ENCODE peak calls at places on chromosome 5, in ten cellular contexts. One of them, this sample, is unnamed.

GRCh38 chr5:93953442-93953841 is 212.0 kb upstream of the POU5F2 start:
- DNase-seq in fibroblast of mammary gland: no peak
- DNase-seq in AG04449: no peak
- DNase-seq in GM12865: no peak
- DNase-seq in aorta: no peak
- DNase-seq in mammary epithelial cell: no peak
- DNase-seq in IMR-90: no peak
- DNase-seq in upper lobe of right lung: no peak
- DNase-seq in cardiac fibroblast: no peak
- DNase-seq in body of pancreas: no peak
- DNase-seq in this sample: no peak

GRCh38 chr5:6731465-6732237 is 18.4 kb downstream of the TENT4A start:
- DNase-seq in fibroblast of mammary gland: peak
- DNase-seq in AG04449: no peak
- DNase-seq in GM12865: no peak
- DNase-seq in aorta: no peak
- DNase-seq in mammary epithelial cell: no peak
- DNase-seq in IMR-90: peak
- DNase-seq in upper lobe of right lung: peak
- DNase-seq in cardiac fibroblast: peak
- DNase-seq in body of pancreas: no peak
- DNase-seq in this sample: no peak

GRCh38 chr5:131384616-131385214 is 120.9 kb downstream of the CDC42SE2 start:
- DNase-seq in fibroblast of mammary gland: peak
- DNase-seq in AG04449: no peak
- DNase-seq in GM12865: no peak
- DNase-seq in aorta: no peak
- DNase-seq in mammary epithelial cell: peak
- DNase-seq in IMR-90: no peak
- DNase-seq in upper lobe of right lung: no peak
- DNase-seq in cardiac fibroblast: peak
- DNase-seq in body of pancreas: no peak
- DNase-seq in this sample: no peak

GRCh38 chr5:138701678-138702077 is 51.5 kb upstream of the CTNNA1 start:
- DNase-seq in fibroblast of mammary gland: peak
- DNase-seq in AG04449: no peak
- DNase-seq in GM12865: no peak
- DNase-seq in aorta: no peak
- DNase-seq in mammary epithelial cell: no peak
- DNase-seq in IMR-90: no peak
- DNase-seq in upper lobe of right lung: no peak
- DNase-seq in cardiac fibroblast: no peak
- DNase-seq in body of pancreas: no peak
- DNase-seq in this sample: no peak

GRCh38 chr5:144913661-144914060 is 743.0 kb downstream of the KCTD16 start:
- DNase-seq in fibroblast of mammary gland: no peak
- DNase-seq in AG04449: no peak
- DNase-seq in GM12865: no peak
- DNase-seq in aorta: no peak
- DNase-seq in mammary epithelial cell: no peak
- DNase-seq in IMR-90: no peak
- DNase-seq in upper lobe of right lung: no peak
- DNase-seq in cardiac fibroblast: no peak
- DNase-seq in body of pancreas: no peak
- DNase-seq in this sample: no peak

GRCh38 chr5:174402224-174402812 is 322.1 kb upstream of the MSX2 start:
- DNase-seq in fibroblast of mammary gland: no peak
- DNase-seq in AG04449: no peak
- DNase-seq in GM12865: no peak
- DNase-seq in aorta: no peak
- DNase-seq in mammary epithelial cell: no peak
- DNase-seq in IMR-90: no peak
- DNase-seq in upper lobe of right lung: no peak
- DNase-seq in cardiac fibroblast: no peak
- DNase-seq in body of pancreas: no peak
- DNase-seq in this sample: no peak

GRCh38 chr5:74865293-74865798 is 841 bp downstream of the FAM169A start:
- DNase-seq in fibroblast of mammary gland: no peak
- DNase-seq in AG04449: no peak
- DNase-seq in GM12865: no peak
- DNase-seq in aorta: no peak
- DNase-seq in mammary epithelial cell: no peak
- DNase-seq in IMR-90: no peak
- DNase-seq in upper lobe of right lung: no peak
- DNase-seq in cardiac fibroblast: no peak
- DNase-seq in body of pancreas: no peak
- DNase-seq in this sample: no peak

GRCh38 chr5:132815454-132815853 is 2.4 kb downstream of the SOWAHA start:
- DNase-seq in fibroblast of mammary gland: peak
- DNase-seq in AG04449: no peak
- DNase-seq in GM12865: no peak
- DNase-seq in aorta: no peak
- DNase-seq in mammary epithelial cell: no peak
- DNase-seq in IMR-90: peak
- DNase-seq in upper lobe of right lung: no peak
- DNase-seq in cardiac fibroblast: peak
- DNase-seq in body of pancreas: no peak
- DNase-seq in this sample: peak

GRCh38 chr5:5139358-5140050 is 626 bp upstream of the ADAMTS16 start:
- DNase-seq in fibroblast of mammary gland: no peak
- DNase-seq in AG04449: no peak
- DNase-seq in GM12865: no peak
- DNase-seq in aorta: no peak
- DNase-seq in mammary epithelial cell: no peak
- DNase-seq in IMR-90: no peak
- DNase-seq in upper lobe of right lung: no peak
- DNase-seq in cardiac fibroblast: no peak
- DNase-seq in body of pancreas: peak
- DNase-seq in this sample: no peak
- H3K4me3 ChIP-seq in fibroblast of mammary gland: no peak
- H3K4me3 ChIP-seq in AG04449: peak
- H3K4me3 ChIP-seq in GM12865: no peak
- H3K4me3 ChIP-seq in aorta: no peak
- H3K4me3 ChIP-seq in mammary epithelial cell: no peak
- H3K4me3 ChIP-seq in IMR-90: no peak
- H3K4me3 ChIP-seq in upper lobe of right lung: no peak
- H3K4me3 ChIP-seq in cardiac fibroblast: no peak
- H3K4me3 ChIP-seq in body of pancreas: no peak
- H3K4me3 ChIP-seq in this sample: peak

DNA sequence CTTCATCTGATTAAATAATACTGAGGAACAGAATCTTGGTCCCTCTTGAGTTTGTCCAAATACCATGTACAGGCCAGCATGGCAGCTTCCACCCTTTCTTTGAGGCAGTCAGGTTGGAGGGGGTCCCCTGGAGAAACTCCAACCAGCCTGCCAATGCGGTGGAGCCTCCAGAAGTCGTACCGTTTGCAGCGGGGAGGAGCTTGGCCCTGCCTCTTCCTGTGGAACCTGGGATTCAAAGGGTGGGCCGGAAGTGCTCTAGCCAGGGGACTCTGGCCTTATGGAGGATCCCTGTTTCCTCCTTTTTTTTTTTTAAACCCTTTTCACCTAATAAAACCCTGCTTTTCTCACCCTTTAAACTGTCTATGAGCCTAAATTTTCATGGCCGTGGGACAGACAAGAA is 216.3 kb upstream of the ZNF608 start:
- DNase-seq in fibroblast of mammary gland: no peak
- DNase-seq in AG04449: no peak
- DNase-seq in GM12865: no peak
- DNase-seq in aorta: no peak
- DNase-seq in mammary epithelial cell: no peak
- DNase-seq in IMR-90: no peak
- DNase-seq in upper lobe of right lung: no peak
- DNase-seq in cardiac fibroblast: no peak
- DNase-seq in body of pancreas: no peak
- DNase-seq in this sample: no peak
- H3K4me3 ChIP-seq in fibroblast of mammary gland: no peak
- H3K4me3 ChIP-seq in AG04449: no peak
- H3K4me3 ChIP-seq in GM12865: no peak
- H3K4me3 ChIP-seq in aorta: no peak
- H3K4me3 ChIP-seq in mammary epithelial cell: no peak
- H3K4me3 ChIP-seq in IMR-90: no peak
- H3K4me3 ChIP-seq in upper lobe of right lung: no peak
- H3K4me3 ChIP-seq in cardiac fibroblast: no peak
- H3K4me3 ChIP-seq in body of pancreas: no peak
- H3K4me3 ChIP-seq in this sample: no peak

GRCh38 chr5:150641826-150642566 is 1.5 kb downstream of the SYNPO start:
- DNase-seq in fibroblast of mammary gland: no peak
- DNase-seq in AG04449: no peak
- DNase-seq in GM12865: no peak
- DNase-seq in aorta: peak
- DNase-seq in mammary epithelial cell: no peak
- DNase-seq in IMR-90: no peak
- DNase-seq in upper lobe of right lung: no peak
- DNase-seq in cardiac fibroblast: no peak
- DNase-seq in body of pancreas: no peak
- DNase-seq in this sample: no peak
- H3K4me3 ChIP-seq in fibroblast of mammary gland: peak
- H3K4me3 ChIP-seq in AG04449: peak
- H3K4me3 ChIP-seq in GM12865: no peak
- H3K4me3 ChIP-seq in aorta: no peak
- H3K4me3 ChIP-seq in mammary epithelial cell: no peak
- H3K4me3 ChIP-seq in IMR-90: peak
- H3K4me3 ChIP-seq in upper lobe of right lung: peak
- H3K4me3 ChIP-seq in cardiac fibroblast: peak
- H3K4me3 ChIP-seq in body of pancreas: no peak
- H3K4me3 ChIP-seq in this sample: peak

GRCh38 chr5:126354012-126354856 is 69.0 kb upstream of the GRAMD2B start:
- DNase-seq in fibroblast of mammary gland: peak
- DNase-seq in AG04449: peak
- DNase-seq in GM12865: peak
- DNase-seq in aorta: no peak
- DNase-seq in mammary epithelial cell: peak
- DNase-seq in IMR-90: peak
- DNase-seq in upper lobe of right lung: no peak
- DNase-seq in cardiac fibroblast: peak
- DNase-seq in body of pancreas: no peak
- DNase-seq in this sample: peak
- H3K4me3 ChIP-seq in fibroblast of mammary gland: peak
- H3K4me3 ChIP-seq in AG04449: peak
- H3K4me3 ChIP-seq in GM12865: no peak
- H3K4me3 ChIP-seq in aorta: no peak
- H3K4me3 ChIP-seq in mammary epithelial cell: peak
- H3K4me3 ChIP-seq in IMR-90: peak
- H3K4me3 ChIP-seq in upper lobe of right lung: peak
- H3K4me3 ChIP-seq in cardiac fibroblast: no peak
- H3K4me3 ChIP-seq in body of pancreas: no peak
- H3K4me3 ChIP-seq in this sample: peak

DNA sequence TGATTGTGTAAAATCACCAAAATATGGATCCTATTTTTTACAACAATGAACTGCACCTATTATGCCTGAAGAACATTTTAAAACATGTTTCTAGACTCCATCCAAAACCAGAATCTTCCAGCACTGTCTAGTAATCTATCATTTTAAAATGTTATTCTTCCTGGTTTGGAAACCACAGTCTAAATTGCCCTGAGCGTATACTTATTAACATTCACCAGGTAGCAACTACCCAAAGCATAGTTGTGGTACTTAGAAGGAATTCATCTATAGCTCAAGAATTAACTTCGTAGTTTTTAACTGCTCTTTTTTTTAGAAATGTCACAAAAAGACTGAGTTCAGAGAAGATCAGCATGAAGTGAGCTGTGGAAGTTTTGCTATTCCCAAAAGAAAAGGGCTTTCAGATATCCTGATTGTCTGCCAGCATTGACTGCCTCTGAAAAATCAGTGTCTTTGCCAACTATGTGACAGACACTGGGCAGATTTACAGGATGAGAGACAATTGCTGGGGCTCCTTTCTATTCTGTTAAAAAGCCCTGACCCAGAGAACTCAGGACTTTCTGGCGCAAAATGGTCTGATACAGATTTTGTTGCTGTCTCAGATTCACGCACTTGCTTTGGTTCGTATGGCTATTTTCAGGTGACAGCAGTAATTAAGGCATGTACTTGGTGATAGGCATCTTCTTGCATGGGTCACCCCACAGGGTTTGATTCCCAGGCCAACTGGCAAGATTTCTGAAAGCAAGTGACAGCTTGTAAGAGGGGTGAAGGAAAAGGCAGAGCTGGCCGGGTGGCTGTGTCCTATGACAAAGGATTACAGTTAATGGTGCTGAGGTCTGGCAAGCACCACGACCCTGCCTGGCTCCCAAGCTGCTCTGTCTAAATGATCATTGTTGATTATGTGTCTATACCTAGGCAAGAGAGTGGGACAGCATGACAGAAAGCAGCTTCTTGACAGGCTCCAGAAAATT is 152.5 kb upstream of the RAI14 start:
- DNase-seq in fibroblast of mammary gland: no peak
- DNase-seq in AG04449: no peak
- DNase-seq in GM12865: no peak
- DNase-seq in aorta: no peak
- DNase-seq in mammary epithelial cell: no peak
- DNase-seq in IMR-90: no peak
- DNase-seq in upper lobe of right lung: no peak
- DNase-seq in cardiac fibroblast: no peak
- DNase-seq in body of pancreas: no peak
- DNase-seq in this sample: no peak
- H3K4me3 ChIP-seq in fibroblast of mammary gland: no peak
- H3K4me3 ChIP-seq in AG04449: no peak
- H3K4me3 ChIP-seq in GM12865: no peak
- H3K4me3 ChIP-seq in aorta: no peak
- H3K4me3 ChIP-seq in mammary epithelial cell: no peak
- H3K4me3 ChIP-seq in IMR-90: no peak
- H3K4me3 ChIP-seq in upper lobe of right lung: no peak
- H3K4me3 ChIP-seq in cardiac fibroblast: no peak
- H3K4me3 ChIP-seq in body of pancreas: no peak
- H3K4me3 ChIP-seq in this sample: no peak

GRCh38 chr5:122997294-122997693 is 39.2 kb downstream of the PPIC start:
- DNase-seq in fibroblast of mammary gland: no peak
- DNase-seq in AG04449: no peak
- DNase-seq in GM12865: no peak
- DNase-seq in aorta: no peak
- DNase-seq in mammary epithelial cell: no peak
- DNase-seq in IMR-90: no peak
- DNase-seq in upper lobe of right lung: no peak
- DNase-seq in cardiac fibroblast: no peak
- DNase-seq in body of pancreas: no peak
- DNase-seq in this sample: no peak
- H3K4me3 ChIP-seq in fibroblast of mammary gland: no peak
- H3K4me3 ChIP-seq in AG04449: no peak
- H3K4me3 ChIP-seq in GM12865: no peak
- H3K4me3 ChIP-seq in aorta: no peak
- H3K4me3 ChIP-seq in mammary epithelial cell: no peak
- H3K4me3 ChIP-seq in IMR-90: no peak
- H3K4me3 ChIP-seq in upper lobe of right lung: no peak
- H3K4me3 ChIP-seq in cardiac fibroblast: no peak
- H3K4me3 ChIP-seq in body of pancreas: no peak
- H3K4me3 ChIP-seq in this sample: no peak

GRCh38 chr5:122126177-122126701 is 3.1 kb upstream of the ZNF474 start:
- DNase-seq in fibroblast of mammary gland: peak
- DNase-seq in AG04449: no peak
- DNase-seq in GM12865: no peak
- DNase-seq in aorta: no peak
- DNase-seq in mammary epithelial cell: peak
- DNase-seq in IMR-90: peak
- DNase-seq in upper lobe of right lung: no peak
- DNase-seq in cardiac fibroblast: no peak
- DNase-seq in body of pancreas: no peak
- DNase-seq in this sample: peak
- H3K4me3 ChIP-seq in fibroblast of mammary gland: no peak
- H3K4me3 ChIP-seq in AG04449: no peak
- H3K4me3 ChIP-seq in GM12865: no peak
- H3K4me3 ChIP-seq in aorta: no peak
- H3K4me3 ChIP-seq in mammary epithelial cell: no peak
- H3K4me3 ChIP-seq in IMR-90: no peak
- H3K4me3 ChIP-seq in upper lobe of right lung: no peak
- H3K4me3 ChIP-seq in cardiac fibroblast: no peak
- H3K4me3 ChIP-seq in body of pancreas: no peak
- H3K4me3 ChIP-seq in this sample: no peak

This sample was measured in skeletal muscle cell.